ENCODE peak calls at places on chromosomes 5 and 9, in six cellular contexts. C is CD4-positive, CD25-positive, alpha-beta regulatory T cell; M is CD8-positive, alpha-beta memory T cell; B is astrocyte; L is psoas muscle; Z is neural progenitor cell. U is an unnamed sample. For H3K4me1, the result is how much of the 10 kb centered on the place peaks cover.

GRCh38 chr9:82934949-82935348 is 128.0 kb downstream of the RASEF start:
- DNase-seq in Z (peak), L (no peak), C (no peak), M (no peak), B (peak), U (no peak)

GRCh38 chr5:111517853-111518501 is 5.6 kb upstream of the STARD4 start:
- DNase-seq in M (no peak), L (no peak), Z (no peak), C (no peak), B (no peak), U (no peak)

GRCh38 chr9:106052735-106053134 is 358.4 kb downstream of the TMEM38B start:
- DNase-seq in Z (no peak), L (no peak), M (no peak), B (no peak), C (no peak), U (no peak)

GRCh38 chr5:107546084-107546483 is 124.7 kb downstream of the EFNA5 start:
- DNase-seq in L (no peak), B (no peak), M (no peak), C (no peak), Z (no peak), U (no peak)

GRCh38 chr5:36607838-36608783 is 1.7 kb downstream of the SLC1A3 start:
- DNase-seq in B (peak), Z (no peak), M (no peak), C (no peak), L (no peak), U (no peak)

GRCh38 chr9:125538092-125538473 is 168.9 kb downstream of the MAPKAP1 start:
- DNase-seq in C (no peak), B (peak), L (no peak), M (no peak), Z (no peak), U (no peak)

GRCh38 chr9:78300209-78300608 is 3.3 kb downstream of the PSAT1 start:
- DNase-seq in M (no peak), C (no peak), L (no peak), Z (no peak), B (no peak), U (no peak)

GRCh38 chr5:166436857-166437256 is 1854.6 kb upstream of the WWC1 start:
- DNase-seq in B (peak), Z (no peak), M (no peak), C (no peak), L (no peak), U (no peak)

GRCh38 chr9:136963751-136964150 is 11.7 kb downstream of the LCN12 start:
- DNase-seq in B (no peak), C (no peak), L (no peak), M (no peak), Z (no peak), U (no peak)

GRCh38 chr9:133305731-133306130 is 30.3 kb downstream of the SURF6 start:
- DNase-seq in Z (no peak), B (no peak), L (no peak), C (no peak), M (no peak), U (no peak)

GRCh38 chr9:74920944-74921626 is 31.6 kb downstream of the C9orf40 start:
- DNase-seq in B (no peak), M (no peak), C (no peak), Z (no peak), L (no peak), U (no peak)

GRCh38 chr9:74742792-74743389 is 144.8 kb downstream of the TRPM6 start:
- DNase-seq in Z (peak), L (no peak), M (no peak), B (peak), C (peak), U (no peak)

GRCh38 chr5:177403194-177403825 is 2.8 kb upstream of the PFN3 start:
- DNase-seq in Z (peak), L (peak), B (no peak), M (peak), C (peak), U (no peak)

GRCh38 chr9:694499-695154 is 146.9 kb upstream of the DMRT1 start:
- DNase-seq in M (no peak), Z (no peak), B (peak), C (no peak), L (peak), U (no peak)

GRCh38 chr9:22036866-22037626 is 27.9 kb upstream of the CDKN2B start:
- DNase-seq in C (no peak), Z (no peak), L (no peak), M (no peak), B (no peak), U (no peak)

GRCh38 chr5:55438931-55439477 is 95.8 kb downstream of the PLPP1 start:
- DNase-seq in C (no peak), B (peak), M (no peak), L (no peak), Z (peak), U (no peak)

GRCh38 chr9:120890415-120891254 is 13.6 kb upstream of the PHF19 start:
- DNase-seq in B (no peak), L (no peak), C (peak), M (no peak), Z (no peak), U (no peak)

GRCh38 chr9:108041551-108041950 is 552.0 kb upstream of the KLF4 start:
- DNase-seq in M (no peak), L (no peak), B (peak), Z (no peak), C (no peak), U (no peak)

GRCh38 chr5:148909001-148909400 is 82.6 kb downstream of the ADRB2 start:
- DNase-seq in L (no peak), Z (no peak), M (no peak), C (no peak), B (peak), U (no peak)

GRCh38 chr9:95494416-95495371 is 22.1 kb downstream of the PTCH1 start:
- DNase-seq in M (peak), L (no peak), B (peak), C (peak), Z (peak), U (no peak)

GRCh38 chr9:34179528-34180138 is 790 bp downstream of the UBAP1 start:
- DNase-seq in B (no peak), L (no peak), Z (no peak), C (peak), M (no peak), U (no peak)

GRCh38 chr9:96668868-96669534 is 13.9 kb upstream of the PRXL2C start:
- DNase-seq in B (no peak), Z (no peak), C (no peak), L (no peak), M (no peak), U (no peak)

GRCh38 chr9:26551971-26552370 is 340.6 kb downstream of the CAAP1 start:
- DNase-seq in L (no peak), Z (no peak), C (no peak), M (no peak), B (no peak), U (no peak)

GRCh38 chr5:32450952-32451351 is 6.4 kb upstream of the ZFR start:
- DNase-seq in C (no peak), L (no peak), Z (peak), B (no peak), M (no peak), U (no peak)

GRCh38 chr5:57174850-57175525 is 1.1 kb downstream of the GPBP1 start:
- DNase-seq in Z (peak), B (no peak), L (no peak), M (no peak), C (no peak), U (no peak)

GRCh38 chr5:128300181-128300580 is 216.6 kb downstream of the SLC12A2 start:
- DNase-seq in Z (no peak), B (peak), L (no peak), C (no peak), M (no peak), U (no peak)

GRCh38 chr5:135571902-135572301 is 6.9 kb downstream of the CXCL14 start:
- DNase-seq in C (no peak), Z (no peak), B (no peak), M (no peak), L (no peak), U (no peak)

GRCh38 chr9:77218612-77219011 is 41.3 kb downstream of the VPS13A start:
- DNase-seq in B (peak), L (no peak), M (no peak), Z (no peak), C (no peak), U (no peak)

GRCh38 chr5:127506616-127507015 is 10.8 kb upstream of the PRRC1 start:
- DNase-seq in Z (no peak), L (no peak), C (no peak), B (no peak), M (no peak), U (no peak)

GRCh38 chr5:116436674-116437350 is 137.8 kb downstream of the SEMA6A start:
- DNase-seq in M (no peak), L (no peak), B (no peak), Z (no peak), C (no peak), U (no peak)

GRCh38 chr5:40202852-40203440 is 476.8 kb upstream of the PTGER4 start:
- DNase-seq in L (no peak), M (no peak), Z (no peak), C (no peak), B (no peak), U (no peak)

GRCh38 chr5:139186752-139187326 is 11.3 kb downstream of the SIL1 start:
- DNase-seq in B (no peak), L (no peak), M (no peak), Z (no peak), C (no peak), U (no peak)

GRCh38 chr5:121152411-121152810 is 688.3 kb downstream of the PRR16 start:
- DNase-seq in C (no peak), L (no peak), Z (no peak), B (no peak), M (no peak), U (no peak)

GRCh38 chr5:157827429-157827828 is 31.5 kb downstream of the CLINT1 start:
- DNase-seq in B (peak), M (no peak), Z (no peak), L (no peak), C (no peak), U (no peak)

GRCh38 chr5:144822544-144822943 is 651.9 kb downstream of the KCTD16 start:
- DNase-seq in B (no peak), L (no peak), M (no peak), Z (no peak), C (no peak), U (no peak)

GRCh38 chr9:124030969-124031451 is 19.4 kb downstream of the LHX2 start:
- DNase-seq in L (no peak), Z (no peak), C (no peak), M (no peak), B (peak), U (no peak)

DNA sequence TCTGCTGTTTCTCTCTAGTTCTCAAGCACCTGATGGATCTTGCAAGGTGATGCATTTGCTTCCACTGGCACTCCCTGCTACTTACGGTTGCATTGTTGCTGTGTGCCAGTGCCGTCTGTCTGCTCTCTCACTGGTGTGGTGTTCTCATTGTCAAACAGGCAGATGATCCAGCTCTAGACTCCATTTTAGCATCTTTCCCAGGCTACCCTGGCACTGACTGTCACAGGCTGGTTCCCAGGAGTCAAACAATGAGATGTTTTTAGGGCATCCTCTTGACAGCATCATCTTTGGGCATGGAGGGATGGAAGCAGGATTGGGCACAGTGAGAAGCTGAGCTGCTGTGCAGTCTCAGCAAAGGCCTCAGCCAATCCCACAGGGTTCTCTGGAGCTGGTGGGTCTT is 12.9 kb downstream of the MTRR start:
- DNase-seq in Z (no peak), M (no peak), B (no peak), L (no peak), C (no peak), U (no peak)
- H3K4me1 ChIP-seq in Z (under half), M (under half), B (under half), L (under half), C (under half), U (under half)

GRCh38 chr5:72145351-72145750 is 38.1 kb downstream of the MAP1B start:
- DNase-seq in L (no peak), C (no peak), M (no peak), B (no peak), Z (no peak), U (no peak)

GRCh38 chr5:72144762-72145161 is 37.5 kb downstream of the MAP1B start:
- DNase-seq in B (no peak), Z (no peak), L (no peak), M (no peak), C (no peak), U (no peak)

GRCh38 chr5:72146056-72146455 is 38.8 kb downstream of the MAP1B start:
- DNase-seq in M (no peak), Z (no peak), B (no peak), C (no peak), L (no peak), U (no peak)

GRCh38 chr5:72149742-72150141 is 42.5 kb downstream of the MAP1B start:
- DNase-seq in Z (no peak), M (no peak), C (no peak), B (no peak), L (no peak), U (no peak)

GRCh38 chr5:72147601-72148000 is 40.3 kb downstream of the MAP1B start:
- DNase-seq in Z (no peak), C (no peak), M (no peak), L (no peak), B (no peak), U (no peak)
- H3K4me1 ChIP-seq in Z (under half), C (under half), M (under half), L (under half), B (under half), U (under half)

GRCh38 chr5:150298701-150299451 is 3.8 kb downstream of the ARSI start:
- DNase-seq in B (peak), M (no peak), C (no peak), Z (peak), L (no peak), U (no peak)
- H3K4me1 ChIP-seq in B (under half), M (under half), C (under half), Z (under half), L (under half), U (under half)

GRCh38 chr9:134773842-134774241 is 106.8 kb upstream of the FCN2 start:
- DNase-seq in L (no peak), C (no peak), B (no peak), M (no peak), Z (no peak), U (no peak)
- H3K4me1 ChIP-seq in L (under half), C (under half), B (under half), M (under half), Z (under half), U (under half)

GRCh38 chr9:14286121-14286520 is 27.8 kb downstream of the NFIB start:
- DNase-seq in Z (no peak), M (no peak), B (no peak), C (no peak), L (no peak), U (no peak)

GRCh38 chr9:14279671-14280070 is 34.3 kb downstream of the NFIB start:
- DNase-seq in C (no peak), Z (no peak), M (no peak), L (no peak), B (peak), U (no peak)

GRCh38 chr9:14278291-14278721 is 35.6 kb downstream of the NFIB start:
- DNase-seq in C (no peak), Z (no peak), M (no peak), B (peak), L (no peak), U (no peak)

GRCh38 chr9:14281136-14281795 is 32.7 kb downstream of the NFIB start:
- DNase-seq in L (no peak), Z (no peak), C (no peak), M (no peak), B (peak), U (no peak)

GRCh38 chr9:14283276-14283675 is 30.7 kb downstream of the NFIB start:
- DNase-seq in C (no peak), L (no peak), Z (no peak), B (peak), M (no peak), U (no peak)
- H3K4me1 ChIP-seq in C (under half), L (half or more), Z (under half), B (under half), M (under half), U (under half)

DNA sequence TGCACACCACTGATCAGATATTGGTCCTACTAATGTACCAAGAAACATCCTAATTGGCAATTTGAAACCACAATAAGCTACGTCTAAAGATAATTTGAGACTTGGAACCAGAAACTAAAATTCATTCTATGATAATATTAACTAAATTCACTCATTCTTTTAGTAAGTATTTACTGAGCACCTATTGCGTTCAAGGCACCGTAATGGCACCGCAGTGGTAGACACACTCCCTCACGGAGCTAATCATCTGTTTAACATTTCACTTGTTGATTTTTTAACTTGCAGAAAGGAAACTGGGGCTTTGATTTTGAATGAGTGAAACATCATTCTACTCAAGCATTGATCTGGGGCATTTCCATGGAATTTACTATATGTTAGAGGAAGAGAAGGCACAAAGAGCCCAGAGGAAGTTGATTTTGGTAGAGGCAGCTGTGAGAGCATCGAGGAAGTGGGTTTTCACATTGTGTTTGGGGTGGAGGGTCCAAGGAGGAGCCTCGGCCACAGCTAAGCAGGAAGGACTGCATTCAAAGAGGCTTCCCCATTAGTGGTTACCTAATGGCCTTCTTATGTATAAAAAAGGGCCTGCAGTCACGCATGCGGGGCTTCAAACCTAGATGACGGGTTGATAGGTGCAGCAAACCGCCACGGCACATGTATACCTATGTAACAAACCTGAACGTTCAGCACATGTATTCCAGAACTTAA is 7.1 kb downstream of the RAPGEF1 start:
- DNase-seq in M (peak), Z (no peak), B (no peak), C (peak), L (no peak), U (no peak)
- H3K4me1 ChIP-seq in M (half or more), Z (under half), B (half or more), C (half or more), L (half or more), U (under half)

GRCh38 chr5:85337400-85337799 is 952.7 kb upstream of the EDIL3 start:
- DNase-seq in L (no peak), Z (no peak), B (no peak), C (no peak), M (no peak), U (no peak)

GRCh38 chr5:85345818-85346217 is 961.1 kb upstream of the EDIL3 start:
- DNase-seq in Z (no peak), L (no peak), M (no peak), C (no peak), B (no peak), U (no peak)

GRCh38 chr5:85340790-85341189 is 956.1 kb upstream of the EDIL3 start:
- DNase-seq in Z (no peak), L (no peak), C (no peak), B (no peak), M (no peak), U (no peak)
- H3K4me1 ChIP-seq in Z (under half), L (under half), C (under half), B (under half), M (under half), U (under half)

GRCh38 chr9:15390200-15390599 is 32.5 kb upstream of the SNAPC3 start:
- DNase-seq in B (no peak), C (no peak), L (no peak), Z (no peak), M (no peak), U (no peak)
- H3K4me1 ChIP-seq in B (under half), C (under half), L (under half), Z (under half), M (under half), U (under half)

DNA sequence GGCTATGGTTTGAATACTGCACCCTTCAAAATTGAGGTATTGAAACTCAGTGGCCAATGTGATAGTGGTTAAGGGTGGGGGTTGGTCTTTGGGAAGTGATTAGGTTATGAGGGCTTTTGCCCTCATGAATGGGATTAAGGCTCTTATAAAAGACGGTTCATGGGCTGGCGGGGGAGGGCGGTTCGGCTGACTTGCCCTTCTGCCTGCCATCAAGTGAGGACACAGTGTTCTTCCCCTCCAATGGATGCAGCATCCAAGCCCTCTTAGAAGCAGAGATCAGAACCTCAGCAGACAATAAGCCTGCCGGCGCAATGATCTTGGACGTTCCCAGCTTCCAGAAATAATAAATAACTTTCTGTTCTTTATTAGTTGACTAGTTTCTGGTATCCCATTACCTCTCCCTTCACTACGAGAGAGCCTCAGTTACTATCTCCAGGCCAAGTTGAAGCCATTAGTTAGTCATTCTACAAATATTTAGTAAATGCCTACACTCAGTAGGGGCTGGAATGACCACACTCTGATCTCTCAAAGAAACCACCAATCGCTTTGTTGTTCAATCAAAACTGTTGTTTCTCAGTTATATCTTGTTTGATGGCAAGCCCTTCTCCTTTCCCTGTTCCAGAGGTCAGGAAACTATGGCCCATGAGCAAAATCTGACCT is 219.3 kb downstream of the TSSK1B start:
- DNase-seq in Z (no peak), C (no peak), B (peak), M (no peak), L (no peak), U (no peak)
- H3K4me1 ChIP-seq in Z (half or more), C (under half), B (under half), M (under half), L (under half), U (under half)

U was measured in H1.